ENCODE peak calls at places on chromosomes 7 and 10, in ten cellular contexts. T, L, G, M, K, D, B, O, V and Z are unnamed samples.

GRCh38 chr7:65216469-65216868 is 157.2 kb upstream of the ZNF92 start:
- DNase-seq in G (no peak), M (peak; percentile 40), V (peak; percentile 48), O (peak; percentile 51), B (peak; percentile 64), T (peak; percentile 6), K (peak; percentile 48), D (no peak), L (peak; percentile 9), Z (no peak)

GRCh38 chr10:126849646-126850045 is 55.6 kb upstream of the DOCK1 start:
- DNase-seq in K (no peak), G (no peak), O (no peak), M (no peak), L (no peak), D (no peak), T (no peak), B (no peak), V (no peak), Z (no peak)

GRCh38 chr10:11685787-11686218 is 56.4 kb upstream of the ECHDC3 start:
- DNase-seq in O (peak; percentile 61), G (peak; percentile 14), D (no peak), K (peak; percentile 62), B (no peak), M (peak; percentile 69), L (peak; percentile 40), V (peak; percentile 56), T (peak; percentile 77), Z (peak; percentile 25)

GRCh38 chr7:4634166-4634565 is 47.9 kb upstream of the FOXK1 start:
- DNase-seq in V (peak; percentile 44), L (no peak), M (no peak), O (peak; percentile 91), G (no peak), D (no peak), K (no peak), B (no peak), T (peak; percentile 25), Z (no peak)

GRCh38 chr10:43199684-43200537 is 61.7 kb downstream of the CSGALNACT2 start:
- DNase-seq in M (peak; percentile 13), L (no peak), O (no peak), K (peak; percentile 23), T (no peak), D (no peak), V (no peak), G (no peak), B (peak; percentile 2), Z (no peak)

GRCh38 chr10:74223755-74224530 is 72.9 kb downstream of the ADK start:
- DNase-seq in V (peak; percentile 65), G (peak; percentile 36), K (no peak), D (no peak), B (no peak), O (peak; percentile 88), L (peak; percentile 29), T (peak; percentile 81), M (no peak), Z (no peak)

GRCh38 chr10:87864497-87865059 is 1.2 kb downstream of the PTEN start:
- DNase-seq in V (no peak), G (no peak), B (no peak), M (no peak), D (no peak), K (no peak), T (no peak), O (peak; percentile 41), L (no peak), Z (no peak)

GRCh38 chr10:112946649-112947048 is 3.4 kb upstream of the TCF7L2 start:
- DNase-seq in M (no peak), B (no peak), L (no peak), O (no peak), G (no peak), V (no peak), D (no peak), K (no peak), T (no peak), Z (no peak)

GRCh38 chr7:105399043-105399725 is 10.5 kb upstream of the SRPK2 start:
- DNase-seq in G (no peak), M (no peak), V (peak; percentile 61), B (no peak), K (no peak), L (peak; percentile 27), T (peak; percentile 13), O (peak; percentile 47), D (no peak), Z (no peak)

GRCh38 chr7:106317971-106318370 is 33.2 kb upstream of the NAMPT start:
- DNase-seq in M (no peak), K (no peak), D (no peak), B (no peak), V (peak; percentile 38), T (peak; percentile 63), L (peak; percentile 40), G (no peak), O (peak; percentile 9), Z (no peak)

GRCh38 chr10:99784731-99785441 is 2.4 kb downstream of the ABCC2 start:
- DNase-seq in T (peak; percentile 39), B (no peak), L (no peak), G (peak; percentile 12), O (peak; percentile 33), M (no peak), D (no peak), K (no peak), V (no peak), Z (no peak)

GRCh38 chr10:102113261-102113955 is 6.8 kb downstream of the LDB1 start:
- DNase-seq in K (no peak), L (no peak), G (no peak), D (no peak), B (no peak), V (no peak), T (no peak), M (no peak), O (no peak), Z (no peak)

GRCh38 chr7:124536156-124536762 is 229.3 kb downstream of the GPR37 start:
- DNase-seq in L (no peak), K (no peak), D (no peak), V (no peak), O (no peak), T (peak; percentile 2), M (no peak), G (no peak), B (no peak), Z (no peak)

GRCh38 chr10:50417906-50418697 is 166.8 kb upstream of the ASAH2 start:
- DNase-seq in K (peak; percentile 81), T (peak; percentile 86), O (peak; percentile 94), V (peak; percentile 84), L (peak; percentile 42), B (peak; percentile 53), D (no peak), G (peak; percentile 81), M (no peak), Z (peak; percentile 19)
- TF ChIP-seq CTCF in K (no peak), T (no peak), O (no peak), V (no peak), L (no peak), B (no peak), D (no peak), G (no peak), M (no peak), Z (no peak)

DNA sequence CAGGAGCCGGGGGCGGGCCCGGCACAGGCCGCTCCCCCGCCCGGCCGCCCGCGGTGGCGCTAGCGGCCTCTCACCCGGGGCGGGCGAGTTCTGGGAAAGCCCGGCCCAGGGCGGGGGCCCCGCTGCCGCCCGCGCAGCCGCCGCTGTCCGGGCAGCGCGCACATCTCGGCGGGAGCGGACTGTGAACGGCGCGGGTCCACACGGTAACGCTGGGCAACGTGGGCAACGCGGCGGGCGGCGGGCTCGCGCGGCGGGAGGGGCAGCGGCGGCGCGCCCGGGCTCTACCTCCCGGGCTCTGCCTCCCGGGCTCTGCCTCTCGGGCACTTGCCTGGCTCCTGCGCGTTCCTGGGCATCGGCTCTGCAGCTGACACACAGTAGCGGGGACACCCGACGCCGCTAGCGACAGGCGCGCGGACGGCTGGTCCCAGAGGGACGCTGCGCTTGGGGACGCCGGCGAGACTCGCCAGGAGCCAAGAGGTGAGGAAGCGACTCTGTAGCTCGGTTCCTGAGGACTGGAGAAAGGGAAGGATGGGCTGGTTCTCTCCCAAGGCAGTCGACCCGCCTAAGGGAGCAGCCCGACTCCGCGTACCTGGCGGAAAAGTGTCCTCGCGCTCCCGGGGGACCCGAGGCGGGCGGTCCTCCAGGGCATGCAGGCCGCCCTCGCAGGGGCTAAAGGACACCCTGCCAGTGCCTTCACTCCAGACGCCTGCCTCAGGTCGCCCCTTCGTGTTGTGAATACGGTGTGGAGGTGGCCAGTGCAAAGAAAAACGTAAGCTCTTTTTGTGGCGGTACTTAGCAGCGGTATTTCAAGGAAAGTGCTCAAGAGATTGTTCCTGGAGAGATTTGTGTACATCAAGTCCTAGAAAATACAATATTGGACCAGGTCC is at the start of gene PLCE1:
- DNase-seq in K (peak; percentile 73), D (no peak), O (peak; percentile 10), T (no peak), V (peak; percentile 26), G (no peak), B (peak; percentile 41), L (no peak), M (no peak), Z (no peak)
- TF ChIP-seq CTCF in K (no peak), D (no peak), O (no peak), T (no peak), V (no peak), G (no peak), B (no peak), L (no peak), M (no peak), Z (peak; percentile 23)

GRCh38 chr7:135662123-135662372 is 266 bp upstream of the STMP1 start:
- DNase-seq in B (no peak), T (no peak), L (no peak), O (no peak), D (no peak), G (no peak), V (no peak), K (no peak), M (no peak), Z (no peak)
- TF ChIP-seq CTCF in B (no peak), T (peak; percentile 28), L (no peak), O (no peak), D (no peak), G (no peak), V (no peak), K (peak; percentile 84), M (no peak), Z (no peak)

DNA sequence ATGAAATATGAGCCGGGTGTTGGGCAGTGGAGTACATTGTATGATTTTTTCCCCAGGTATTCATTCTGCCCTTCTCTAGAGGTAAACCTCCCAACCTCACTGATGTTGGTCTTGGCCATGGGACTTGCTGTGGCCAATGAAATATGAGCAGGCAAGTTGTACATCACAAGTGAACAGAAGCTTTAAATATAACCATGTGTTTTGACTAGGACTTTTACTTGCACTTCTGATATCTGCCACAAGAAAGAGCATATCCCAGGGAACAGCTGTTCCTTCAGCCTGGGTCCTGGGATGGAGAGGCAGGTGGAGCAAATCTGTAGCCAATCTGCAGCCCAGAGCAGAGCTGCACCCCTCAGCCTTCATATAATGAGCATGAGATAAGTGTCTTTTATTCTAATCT is 109.8 kb upstream of the PALS2 start:
- DNase-seq in M (no peak), D (no peak), B (no peak), T (no peak), O (no peak), K (no peak), V (no peak), L (no peak), G (no peak), Z (no peak)
- TF ChIP-seq CTCF in M (no peak), D (no peak), B (no peak), T (no peak), O (no peak), K (no peak), V (no peak), L (no peak), G (no peak), Z (no peak)

GRCh38 chr7:29538322-29538874 is 25.2 kb upstream of the PRR15 start:
- DNase-seq in D (no peak), O (no peak), G (no peak), M (no peak), T (no peak), L (no peak), V (no peak), B (no peak), K (no peak), Z (no peak)
- TF ChIP-seq CTCF in D (no peak), O (no peak), G (peak; percentile 8), M (no peak), T (no peak), L (no peak), V (no peak), B (no peak), K (no peak), Z (no peak)